ENCODE peak calls at places on chromosomes 2 and 18, in ten cellular contexts. S is tibial artery, Q is tibial nerve, C is Caco-2, J is pancreas, O is adrenal gland, Y is hepatocyte, B is A549, D is gastrocnemius medialis, U is Peyer's patch. N is an unnamed sample.

GRCh38 chr2:71611781-71612545 is 158.6 kb downstream of the DYSF start:
- DNase-seq in O (no peak), B (no peak), D (no peak), S (peak; percentile 41), Y (no peak), C (peak; percentile 18), J (peak; percentile 26), U (peak; percentile 37), Q (no peak), N (no peak)

GRCh38 chr2:98253461-98254073 is 92.7 kb upstream of the CNGA3 start:
- DNase-seq in U (no peak), Q (no peak), S (no peak), D (no peak), B (no peak), C (no peak), J (no peak), O (no peak), Y (no peak), N (no peak)

GRCh38 chr2:1049691-1050090 is 99.0 kb downstream of the SNTG2 start:
- DNase-seq in B (no peak), U (no peak), O (no peak), D (no peak), Q (no peak), C (no peak), Y (no peak), S (no peak), J (no peak), N (no peak)

GRCh38 chr2:150280255-150280654 is 207.2 kb downstream of the RND3 start:
- DNase-seq in D (peak; percentile 37), B (no peak), S (no peak), J (no peak), O (peak; percentile 43), U (no peak), Q (peak; percentile 21), Y (peak; percentile 41), C (no peak), N (no peak)

GRCh38 chr2:37500031-37500430 is 155.6 kb downstream of the QPCT start:
- DNase-seq in Q (no peak), C (no peak), O (no peak), U (no peak), B (no peak), S (no peak), D (no peak), Y (no peak), J (no peak), N (no peak)

GRCh38 chr2:157355618-157356017 is 30.0 kb upstream of the ERMN start:
- DNase-seq in Q (no peak), O (no peak), B (no peak), J (no peak), S (no peak), D (no peak), Y (no peak), U (no peak), C (no peak), N (no peak)

GRCh38 chr2:201781583-201782051 is 884 bp upstream of the ALS2 start:
- DNase-seq in J (no peak), U (no peak), Y (no peak), B (no peak), S (peak; percentile 69), Q (no peak), C (no peak), D (no peak), O (peak; percentile 28), N (peak; percentile 31)

GRCh38 chr2:231193216-231193615 is 5.2 kb upstream of the ARMC9 start:
- DNase-seq in D (no peak), C (no peak), B (no peak), O (no peak), J (no peak), Q (no peak), S (no peak), U (no peak), Y (no peak), N (no peak)

DNA sequence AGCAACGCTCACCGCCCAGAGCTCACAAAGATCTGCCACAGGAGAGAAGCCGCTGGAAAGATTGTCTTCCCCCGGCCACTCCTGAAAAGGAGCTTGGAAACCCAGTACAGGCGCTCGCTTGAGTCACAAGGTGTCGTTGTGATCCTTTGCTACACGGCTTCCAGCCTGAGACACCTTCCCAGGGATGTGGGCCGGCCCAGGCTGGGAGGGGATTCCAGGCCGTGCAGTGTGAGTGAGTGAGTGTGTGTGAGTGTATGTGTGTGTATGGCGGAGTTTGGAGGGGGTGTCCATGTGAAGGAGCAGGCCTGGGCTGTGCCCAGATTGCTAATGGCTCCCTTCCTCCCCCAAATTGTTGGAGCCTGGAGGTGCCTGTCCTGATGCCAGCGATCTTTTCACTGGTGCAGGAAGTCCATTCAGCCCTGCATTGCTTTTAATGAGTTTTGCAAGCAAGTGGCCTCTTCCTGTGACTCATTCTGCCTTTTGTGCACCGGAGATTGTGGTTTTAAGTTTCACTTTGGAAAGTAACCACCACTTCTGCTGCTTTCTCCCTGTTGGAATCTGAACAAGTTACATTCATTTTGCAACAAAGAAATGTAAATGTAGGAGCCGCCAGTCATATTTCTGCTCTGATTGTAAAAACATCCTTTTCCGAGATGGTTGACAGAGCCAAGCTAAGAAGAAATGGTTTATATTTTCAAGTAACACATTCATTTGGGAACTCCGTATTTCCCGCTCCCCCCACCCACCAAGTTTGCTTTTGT is 83.7 kb downstream of the LPIN1 start:
- DNase-seq in J (no peak), U (no peak), C (peak; percentile 73), Y (peak; percentile 90), O (peak; percentile 75), Q (peak; percentile 34), B (peak; percentile 79), D (peak; percentile 66), S (peak; percentile 81), N (peak; percentile 52)
- H3K4me1 ChIP-seq in J (peaks cover 22% of the 10 kb centered on the region), U (peaks cover 12% of the 10 kb centered on the region), C (no peaks in the 10 kb centered on the region), Y (peaks cover 19% of the 10 kb centered on the region), O (peaks cover 21% of the 10 kb centered on the region), Q (no peaks in the 10 kb centered on the region), B (peaks cover 16% of the 10 kb centered on the region), D (peaks cover 22% of the 10 kb centered on the region), S (peaks cover 24% of the 10 kb centered on the region), N (no peaks in the 10 kb centered on the region)

GRCh38 chr18:79637921-79638855 is 41.4 kb upstream of the CTDP1 start:
- DNase-seq in J (peak; percentile 67), Y (no peak), O (peak; percentile 3), S (peak; percentile 83), U (no peak), Q (no peak), C (no peak), B (no peak), D (no peak), N (no peak)

GRCh38 chr18:79640875-79641274 is 38.7 kb upstream of the CTDP1 start:
- DNase-seq in J (no peak), B (no peak), Y (no peak), D (no peak), Q (no peak), O (no peak), U (no peak), C (no peak), S (no peak), N (no peak)

GRCh38 chr18:79637181-79637920 is 42.3 kb upstream of the CTDP1 start:
- DNase-seq in B (no peak), Q (no peak), S (no peak), O (peak; percentile 11), U (no peak), D (no peak), J (peak; percentile 28), C (no peak), Y (no peak), N (no peak)

GRCh38 chr18:79640064-79640672 is 39.4 kb upstream of the CTDP1 start:
- DNase-seq in Q (no peak), D (no peak), Y (no peak), B (no peak), J (peak; percentile 45), S (no peak), U (no peak), O (no peak), C (no peak), N (no peak)

GRCh38 chr18:79639072-79639829 is 40.4 kb upstream of the CTDP1 start:
- DNase-seq in B (no peak), U (no peak), Y (no peak), J (no peak), C (no peak), Q (no peak), D (no peak), O (no peak), S (no peak), N (no peak)
- H3K4me3 ChIP-seq in B (no peak overlapping the region), U (no peak overlapping the region), Y (no peak overlapping the region), J (no peak overlapping the region), C (no peak overlapping the region), Q (no peak overlapping the region), D (no peak overlapping the region), O (no peak overlapping the region), S (peak overlapping the region; percentile 3), N (no peak overlapping the region)

GRCh38 chr2:200472853-200473464 is 36.9 kb downstream of the KCTD18 start:
- DNase-seq in O (no peak), J (no peak), C (no peak), Q (no peak), D (no peak), U (no peak), B (no peak), Y (no peak), S (no peak), N (no peak)

GRCh38 chr2:200479617-200480292 is 30.1 kb downstream of the KCTD18 start:
- DNase-seq in B (peak; percentile 88), O (no peak), J (no peak), Q (no peak), U (no peak), S (no peak), Y (no peak), C (peak; percentile 60), D (no peak), N (no peak)

GRCh38 chr2:200475795-200476194 is 34.1 kb downstream of the KCTD18 start:
- DNase-seq in D (no peak), O (no peak), Y (no peak), B (no peak), C (no peak), J (no peak), Q (no peak), S (no peak), U (no peak), N (no peak)

GRCh38 chr2:200477667-200478121 is 32.2 kb downstream of the KCTD18 start:
- DNase-seq in B (no peak), C (no peak), Q (peak; percentile 65), Y (no peak), S (peak; percentile 77), U (no peak), D (peak; percentile 44), J (no peak), O (peak; percentile 38), N (no peak)

DNA sequence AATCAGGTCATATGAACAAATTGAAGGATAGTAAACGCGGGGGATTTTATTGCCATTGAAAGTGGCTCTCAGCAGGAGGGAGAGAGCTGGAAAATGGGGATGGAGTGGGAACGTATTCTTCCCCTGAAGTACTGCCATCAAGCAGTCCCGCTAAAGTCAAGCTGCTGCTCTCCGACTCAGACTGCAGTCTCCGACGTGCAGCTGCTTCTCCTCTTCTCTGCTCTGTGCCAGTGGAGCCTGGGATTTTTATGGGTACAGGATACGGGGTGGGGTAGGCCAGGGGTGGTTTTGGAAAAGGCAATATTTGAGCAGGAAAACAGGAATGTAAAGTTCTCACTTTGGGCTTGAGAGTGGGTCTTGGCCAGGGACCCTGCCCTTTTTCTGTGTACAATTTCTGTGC is 33.0 kb downstream of the KCTD18 start:
- DNase-seq in Q (no peak), Y (no peak), B (no peak), J (no peak), U (no peak), O (no peak), S (no peak), D (no peak), C (no peak), N (no peak)
- H3K4me1 ChIP-seq in Q (no peaks in the 10 kb centered on the region), Y (no peaks in the 10 kb centered on the region), B (peaks cover 40% of the 10 kb centered on the region), J (peaks cover 7% of the 10 kb centered on the region), U (no peaks in the 10 kb centered on the region), O (no peaks in the 10 kb centered on the region), S (no peaks in the 10 kb centered on the region), D (peaks cover 26% of the 10 kb centered on the region), C (peaks cover 32% of the 10 kb centered on the region), N (no peaks in the 10 kb centered on the region)

GRCh38 chr2:45567288-45567963 is 43.6 kb downstream of the SRBD1 start:
- DNase-seq in B (no peak), S (no peak), U (no peak), C (no peak), J (no peak), O (no peak), Q (no peak), Y (no peak), D (no peak), N (no peak)

GRCh38 chr2:45570671-45571334 is 40.3 kb downstream of the SRBD1 start:
- DNase-seq in J (no peak), D (no peak), B (no peak), U (no peak), O (no peak), C (no peak), Q (no peak), S (no peak), Y (no peak), N (peak; percentile 59)

GRCh38 chr2:45568935-45569334 is 42.1 kb downstream of the SRBD1 start:
- DNase-seq in S (no peak), J (no peak), D (no peak), Y (no peak), B (no peak), U (no peak), C (no peak), Q (no peak), O (no peak), N (no peak)

GRCh38 chr2:45571940-45572339 is 39.1 kb downstream of the SRBD1 start:
- DNase-seq in S (no peak), Q (no peak), O (no peak), J (no peak), Y (no peak), C (no peak), U (no peak), D (no peak), B (no peak), N (no peak)

GRCh38 chr2:45567974-45568789 is 42.9 kb downstream of the SRBD1 start:
- DNase-seq in D (no peak), J (no peak), S (no peak), O (no peak), B (no peak), U (no peak), Q (no peak), C (no peak), Y (peak; percentile 16), N (peak; percentile 85)
- H3K4me3 ChIP-seq in D (peak overlapping the region; percentile 8), J (peak overlapping the region; percentile 4), S (no peak overlapping the region), O (no peak overlapping the region), B (no peak overlapping the region), U (peak overlapping the region; percentile 7), Q (peak overlapping the region; percentile 20), C (no peak overlapping the region), Y (no peak overlapping the region), N (no peak overlapping the region)